ENCODE peak calls at places on chromosome 2, in ten cellular contexts. B is heart left ventricle, G is testis, C is H9, D is cardiac muscle cell, E is WTC11, P is thoracic aorta, H is endodermal cell, U is lung, L is pancreas. F is an unnamed sample.

GRCh38 chr2:109333414-109334194 is 204.6 kb downstream of the SH3RF3 start:
- DNase-seq in E (no peak), B (no peak), L (no peak), C (no peak), H (peak; percentile 69), G (no peak), P (no peak), D (peak; percentile 40), U (no peak), F (no peak)

GRCh38 chr2:14408695-14409094 is 223.8 kb upstream of the LRATD1 start:
- DNase-seq in L (no peak), D (no peak), E (no peak), H (no peak), C (no peak), G (no peak), P (no peak), B (no peak), U (no peak), F (no peak)

GRCh38 chr2:134783912-134784311 is 54.5 kb upstream of the ACMSD start:
- DNase-seq in P (no peak), D (no peak), G (no peak), U (no peak), L (no peak), H (no peak), E (no peak), B (no peak), C (no peak), F (no peak)

GRCh38 chr2:40507429-40507828 is 55.5 kb upstream of the SLC8A1 start:
- DNase-seq in U (no peak), G (no peak), E (no peak), C (no peak), B (no peak), L (no peak), P (no peak), D (no peak), H (no peak), F (no peak)

GRCh38 chr2:158113896-158114295 is 12.2 kb downstream of the UPP2 start:
- DNase-seq in E (no peak), L (no peak), U (no peak), C (no peak), P (no peak), B (no peak), D (no peak), H (no peak), G (no peak), F (no peak)

GRCh38 chr2:34705556-34706247 is 1106.6 kb upstream of the FAM98A start:
- DNase-seq in H (no peak), P (no peak), D (no peak), G (no peak), B (no peak), U (no peak), C (no peak), L (no peak), E (no peak), F (no peak)

GRCh38 chr2:106085441-106085911 is 108.6 kb downstream of the UXS1 start:
- DNase-seq in E (no peak), U (peak; percentile 27), D (peak; percentile 54), P (no peak), G (peak; percentile 58), C (no peak), H (no peak), L (no peak), B (no peak), F (no peak)

GRCh38 chr2:84849271-84849952 is 31.5 kb downstream of the TRABD2A start:
- DNase-seq in B (no peak), U (no peak), H (peak; percentile 17), D (no peak), P (no peak), C (no peak), L (no peak), G (no peak), E (no peak), F (no peak)

GRCh38 chr2:236055471-236055870 is 112.7 kb downstream of the GBX2 start:
- DNase-seq in U (no peak), E (no peak), B (no peak), L (no peak), C (no peak), G (no peak), P (no peak), D (no peak), H (no peak), F (no peak)

GRCh38 chr2:215965532-215966152 is 47.7 kb downstream of the MREG start:
- DNase-seq in E (no peak), C (no peak), L (no peak), U (no peak), D (no peak), H (no peak), G (no peak), B (no peak), P (no peak), F (no peak)

GRCh38 chr2:48600917-48601316 is 16.7 kb upstream of the GTF2A1L start:
- DNase-seq in L (no peak), C (no peak), U (no peak), E (no peak), P (no peak), H (no peak), B (no peak), G (no peak), D (no peak), F (no peak)

GRCh38 chr2:68861330-68861729 is 9.9 kb downstream of the BMP10 start:
- DNase-seq in B (no peak), D (no peak), H (no peak), G (no peak), L (no peak), C (no peak), E (no peak), P (no peak), U (no peak), F (no peak)

DNA sequence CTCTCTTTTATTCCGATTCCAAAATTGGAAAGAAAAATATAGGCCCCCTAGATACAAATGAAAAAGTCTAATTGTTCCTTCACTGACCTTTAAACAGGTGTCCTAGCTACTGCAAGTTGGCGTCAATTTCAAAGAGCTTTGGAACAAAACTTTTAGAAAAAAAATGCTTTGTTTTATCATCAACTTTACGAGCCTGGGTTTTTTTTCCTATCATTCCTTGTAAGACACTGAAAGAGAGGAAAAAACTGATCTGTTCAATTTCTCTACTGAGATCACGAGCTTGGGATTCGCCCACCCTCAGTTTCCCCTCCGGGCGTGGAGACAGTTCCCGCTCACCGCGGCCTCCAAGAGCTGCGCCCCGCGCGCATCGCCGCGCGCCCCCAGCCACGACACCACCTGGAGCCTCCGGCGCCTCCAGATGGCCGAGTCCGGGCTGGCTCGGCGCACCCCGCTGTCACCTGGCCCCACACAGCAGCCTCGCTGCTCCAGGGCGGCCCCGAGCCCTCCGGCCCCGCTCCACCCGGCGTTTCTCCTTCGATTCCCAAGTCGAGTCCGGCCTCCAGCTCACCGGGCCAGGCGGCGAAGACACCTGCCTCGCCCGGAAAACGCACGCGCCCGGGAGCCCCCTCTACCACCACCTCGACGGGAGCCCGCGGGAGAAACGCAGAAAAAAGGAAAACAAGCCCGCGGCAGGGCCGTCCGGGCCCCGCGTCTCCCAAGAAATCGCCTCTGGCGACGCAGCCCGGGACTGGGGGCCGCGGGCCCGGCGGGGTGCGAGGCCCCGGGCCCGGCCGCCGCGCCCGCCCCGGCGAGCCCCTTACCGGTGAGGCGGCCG is 659 bp downstream of the TBC1D8 start:
- DNase-seq in E (peak; percentile 57), C (peak; percentile 46), B (peak; percentile 40), H (peak; percentile 82), L (peak; percentile 68), D (peak; percentile 56), G (peak; percentile 41), U (no peak), P (no peak), F (peak; percentile 49)
- TF ChIP-seq CTCF in E (no peak), C (no peak), B (no peak), H (peak; percentile 13), L (no peak), D (no peak), G (no peak), U (no peak), P (no peak), F (no peak)

GRCh38 chr2:70191244-70191735 is 471 bp upstream of the C2orf42 start:
- DNase-seq in U (no peak), E (no peak), G (no peak), H (no peak), P (no peak), L (no peak), B (no peak), D (no peak), C (no peak), F (no peak)
- TF ChIP-seq CTCF in U (no peak), E (no peak), G (no peak), H (no peak), P (no peak), L (no peak), B (no peak), D (no peak), C (no peak), F (no peak)

DNA sequence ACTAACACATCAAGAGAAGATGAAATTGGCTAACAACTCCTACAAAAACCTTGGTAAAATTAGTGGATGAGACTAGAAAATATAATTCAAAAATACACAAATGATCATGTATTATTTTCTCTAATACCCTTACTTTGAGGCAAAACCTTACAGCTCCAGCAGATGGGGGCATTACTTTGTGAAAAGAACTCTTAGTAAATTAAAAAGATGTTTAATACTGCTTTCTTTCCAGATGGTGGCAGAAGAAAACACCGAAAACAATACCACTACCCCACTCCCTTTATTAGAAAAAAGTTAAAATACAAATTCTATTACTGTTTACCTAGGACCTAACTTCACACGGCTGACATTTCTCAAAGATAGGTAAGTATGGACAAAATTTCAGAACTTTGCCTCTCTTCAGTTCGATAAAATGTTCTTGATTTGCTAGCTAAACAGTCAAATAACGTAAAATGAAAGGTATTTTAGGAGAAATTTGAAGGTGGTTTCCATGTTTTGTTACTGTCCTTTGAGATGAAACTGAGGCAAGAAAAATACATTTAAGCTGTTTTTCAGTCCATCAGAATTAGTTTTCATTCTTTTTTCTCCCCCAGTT is 30.6 kb downstream of the ORC4 start:
- DNase-seq in L (no peak), G (peak; percentile 36), P (no peak), C (no peak), D (peak; percentile 18), B (no peak), E (no peak), H (no peak), U (no peak), F (no peak)
- TF ChIP-seq CTCF in L (peak; percentile 9), G (peak; percentile 51), P (peak; percentile 64), C (peak; percentile 68), D (peak; percentile 74), B (peak; percentile 27), E (no peak), H (peak; percentile 79), U (peak; percentile 49), F (peak; percentile 41)

DNA sequence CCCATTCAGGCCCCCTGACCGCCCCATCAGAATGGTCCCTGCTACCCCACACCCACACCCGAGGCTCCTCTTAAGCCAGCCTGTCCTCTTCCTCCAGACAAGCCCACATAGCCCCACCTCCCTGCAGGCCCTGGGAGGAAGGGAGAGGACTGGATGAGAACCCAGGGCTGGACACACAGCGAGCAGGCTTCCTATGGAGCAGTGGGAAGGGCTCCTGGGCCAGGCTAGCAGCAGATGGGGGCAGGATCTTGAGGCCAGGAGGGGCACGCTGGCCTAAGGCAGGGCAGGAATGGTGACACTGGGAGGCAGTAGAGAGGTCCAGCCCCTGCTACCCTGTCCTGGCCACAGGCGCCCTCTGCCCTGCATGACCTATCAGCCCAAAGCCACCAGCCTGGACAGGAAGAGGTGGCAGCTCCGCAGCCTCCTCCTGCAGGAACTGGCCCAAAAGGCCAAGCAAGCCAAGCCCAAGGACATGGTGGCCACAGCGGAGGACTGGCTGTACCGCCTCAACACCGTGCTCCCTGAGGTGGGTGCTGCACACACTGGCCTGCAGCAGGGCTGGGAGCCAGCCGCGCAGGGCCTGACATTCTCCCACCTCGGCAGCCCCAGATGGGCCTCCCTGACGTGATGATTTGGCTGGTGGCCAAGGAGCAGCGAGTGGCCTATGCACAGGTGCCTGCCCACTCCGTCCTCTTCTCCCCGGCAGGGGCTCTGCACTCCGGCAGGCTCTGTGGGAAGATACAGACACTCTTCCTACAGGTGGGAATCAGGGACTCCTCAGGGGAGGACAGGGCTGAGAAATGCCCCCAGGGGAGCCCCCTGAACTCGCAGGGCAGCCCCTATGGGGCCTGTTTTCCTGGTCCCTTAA is 43.3 kb downstream of the FER1L5 start:
- DNase-seq in H (peak; percentile 86), E (peak; percentile 51), B (peak; percentile 61), G (no peak), D (peak; percentile 64), U (no peak), L (peak; percentile 54), P (no peak), C (peak; percentile 82), F (peak; percentile 57)
- TF ChIP-seq CTCF in H (peak; percentile 68), E (no peak), B (no peak), G (no peak), D (peak; percentile 2), U (no peak), L (no peak), P (no peak), C (peak; percentile 50), F (no peak)